ENCODE peak calls at places on chromosomes 2 and 18, in four cellular contexts. Y is PC-9, B is Karpas-422, R is hepatocyte. H is an unnamed sample.

GRCh38 chr2:84849271-84849952 is 31.5 kb downstream of the TRABD2A start:
- DNase-seq in Y (no peak), B (no peak), R (no peak), H (no peak)

GRCh38 chr18:32548688-32549087 is 78.0 kb upstream of the GAREM1 start:
- DNase-seq in Y (no peak), B (peak; percentile 36), R (peak; percentile 32), H (no peak)

GRCh38 chr2:88003074-88003755 is 13.1 kb downstream of the RNU2-63P start:
- DNase-seq in Y (no peak), B (no peak), R (peak; percentile 4), H (no peak)

GRCh38 chr2:175373001-175373727 is 191.7 kb upstream of the ATP5MC3 start:
- DNase-seq in Y (peak; percentile 62), B (no peak), R (no peak), H (peak; percentile 49)

GRCh38 chr2:84022810-84023431 is 436.2 kb downstream of the SUCLG1 start:
- DNase-seq in Y (peak; percentile 54), B (peak; percentile 87), R (peak; percentile 79), H (peak; percentile 22)

GRCh38 chr2:239152239-239152915 is 248.4 kb downstream of the HDAC4 start:
- DNase-seq in Y (no peak), B (no peak), R (no peak), H (no peak)

GRCh38 chr2:176911-177310 is 86.9 kb downstream of the SH3YL1 start:
- DNase-seq in Y (peak; percentile 97), B (no peak), R (no peak), H (no peak)

GRCh38 chr2:179561702-179562101 is 297.1 kb upstream of the SESTD1 start:
- DNase-seq in Y (no peak), B (no peak), R (no peak), H (no peak)

GRCh38 chr2:224217962-224218347 is 178.9 kb upstream of the SERPINE2 start:
- DNase-seq in Y (no peak), B (no peak), R (peak; percentile 28), H (no peak)

GRCh38 chr18:28005164-28005563 is 171.8 kb downstream of the CDH2 start:
- DNase-seq in Y (no peak), B (no peak), R (no peak), H (no peak)

GRCh38 chr18:28007841-28008240 is 169.1 kb downstream of the CDH2 start:
- DNase-seq in Y (no peak), B (no peak), R (no peak), H (no peak)

GRCh38 chr18:28002841-28003240 is 174.1 kb downstream of the CDH2 start:
- DNase-seq in Y (no peak), B (no peak), R (no peak), H (no peak)

DNA sequence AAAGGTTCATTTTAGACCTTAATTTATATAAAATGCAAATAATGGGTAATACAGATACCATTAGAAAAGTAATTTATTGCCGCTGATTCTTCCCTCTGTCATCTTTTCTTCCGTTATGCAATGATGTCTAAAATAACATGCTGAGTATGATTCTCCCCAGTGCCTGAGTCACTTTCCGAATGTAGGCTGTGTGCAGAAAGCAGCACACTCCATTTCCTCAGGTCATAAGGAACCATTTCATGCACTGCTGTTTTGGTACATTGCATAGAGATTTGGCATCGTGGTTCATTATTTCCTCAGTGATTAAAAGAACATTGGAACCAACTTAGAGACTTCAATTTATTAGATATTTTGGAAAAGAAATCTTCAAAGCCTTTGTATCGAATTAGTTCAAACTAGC is 173.5 kb downstream of the CDH2 start:
- DNase-seq in Y (no peak), B (no peak), R (no peak), H (peak; percentile 83)
- H3K27ac ChIP-seq in Y (no peak overlapping the region), B (no peak overlapping the region), R (no peak overlapping the region), H (peak overlapping the region; percentile 70)

GRCh38 chr2:25760319-25760718 is 86.9 kb upstream of the DTNB start:
- DNase-seq in Y (no peak), B (no peak), R (no peak), H (no peak)
- H4K20me1 ChIP-seq in Y (peaks cover 8% of the 10 kb centered on the region), B (no peaks in the 10 kb centered on the region), R (no peaks in the 10 kb centered on the region), H (no peaks in the 10 kb centered on the region)

GRCh38 chr2:20674309-20674965 is 7.5 kb downstream of the GDF7 start:
- DNase-seq in Y (no peak), B (no peak), R (no peak), H (no peak)
- H3K27ac ChIP-seq in Y (no peak overlapping the region), B (no peak overlapping the region), R (no peak overlapping the region), H (no peak overlapping the region)

DNA sequence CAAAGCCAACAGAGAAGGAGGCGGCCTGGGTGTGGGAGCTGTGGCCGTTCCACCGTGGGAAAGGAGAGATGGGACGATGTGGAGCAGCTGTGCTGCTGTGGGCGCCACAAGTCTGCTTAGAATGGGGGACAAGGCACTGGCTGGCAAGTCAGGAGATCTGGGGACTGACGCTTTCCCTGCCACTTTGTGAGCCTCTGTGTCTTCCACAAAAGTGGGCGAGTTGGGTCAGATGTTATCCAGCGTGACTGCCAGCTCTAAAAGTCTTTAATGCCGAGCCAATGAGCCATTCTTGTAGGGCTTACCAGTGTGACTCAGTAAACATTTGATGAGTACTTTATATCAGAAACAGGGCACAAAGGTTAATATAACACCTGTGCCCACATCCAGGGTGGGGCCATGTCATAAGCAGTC is 113.6 kb upstream of the MGAT5 start:
- DNase-seq in Y (peak; percentile 60), B (no peak), R (no peak), H (no peak)
- H4K20me1 ChIP-seq in Y (no peaks in the 10 kb centered on the region), B (peaks cover 79% of the 10 kb centered on the region), R (peaks cover under 1% of the 10 kb centered on the region), H (no peaks in the 10 kb centered on the region)

GRCh38 chr2:66445781-66446177 is 10.9 kb downstream of the MEIS1 start:
- DNase-seq in Y (no peak), B (no peak), R (peak; percentile 55), H (no peak)
- H3K27ac ChIP-seq in Y (no peak overlapping the region), B (no peak overlapping the region), R (peak overlapping the region; percentile 93), H (no peak overlapping the region)